ENCODE peak calls at places on chromosomes 6 and 20, in five cellular contexts. C is IMR-90, R is SK-N-SH, N is K562, P is GM12878. Z is an unnamed sample.

GRCh38 chr20:37475258-37475657 is 45.8 kb upstream of the NNAT start:
- DNase-seq in C (no peak), R (no peak), N (no peak), P (no peak), Z (no peak)

GRCh38 chr6:167770291-167770955 is 56.3 kb upstream of the AFDN start:
- DNase-seq in C (no peak), R (no peak), N (no peak), P (no peak), Z (no peak)

GRCh38 chr20:53517146-53517545 is 76.5 kb downstream of the ZNF217 start:
- DNase-seq in C (peak), R (no peak), N (peak), P (no peak), Z (no peak)

GRCh38 chr6:147222160-147222838 is 18.1 kb downstream of the STXBP5 start:
- DNase-seq in C (peak), R (no peak), N (peak), P (no peak), Z (peak)

GRCh38 chr20:63029358-63030121 is 22.8 kb upstream of the BHLHE23 start:
- DNase-seq in C (no peak), R (no peak), N (no peak), P (no peak), Z (no peak)

GRCh38 chr20:4099905-4100675 is 84.7 kb upstream of the RNF24 start:
- DNase-seq in C (peak), R (no peak), N (no peak), P (no peak), Z (no peak)

GRCh38 chr20:24693466-24694156 is 224.2 kb downstream of the SYNDIG1 start:
- DNase-seq in C (no peak), R (peak), N (no peak), P (no peak), Z (no peak)

GRCh38 chr20:45104786-45105185 is 3.9 kb upstream of the KCNS1 start:
- DNase-seq in C (peak), R (no peak), N (no peak), P (no peak), Z (no peak)

GRCh38 chr6:166418691-166419143 is 36.0 kb upstream of the MPC1 start:
- DNase-seq in C (no peak), R (no peak), N (no peak), P (no peak), Z (no peak)

GRCh38 chr6:77089776-77090175 is 373.5 kb downstream of the HTR1B start:
- DNase-seq in C (peak), R (no peak), N (no peak), P (no peak), Z (no peak)

GRCh38 chr6:79810153-79810806 is 137.1 kb downstream of the ELOVL4 start:
- DNase-seq in C (no peak), R (peak), N (no peak), P (no peak), Z (no peak)

GRCh38 chr6:168198302-168199180 is 119.5 kb upstream of the FRMD1 start:
- DNase-seq in C (no peak), R (no peak), N (no peak), P (no peak), Z (no peak)

GRCh38 chr20:51372966-51373365 is 169.6 kb downstream of the NFATC2 start:
- DNase-seq in C (no peak), R (no peak), N (no peak), P (no peak), Z (no peak)

GRCh38 chr6:2448826-2449571 is 203.6 kb upstream of the GMDS start:
- DNase-seq in C (peak), R (peak), N (peak), P (no peak), Z (peak)

GRCh38 chr6:56652994-56653393 is 10.3 kb upstream of the DST start:
- DNase-seq in C (peak), R (no peak), N (no peak), P (no peak), Z (peak)

GRCh38 chr6:33314515-33314942 is 651 bp upstream of the TAPBP start:
- DNase-seq in C (peak), R (peak), N (peak), P (no peak), Z (peak)

GRCh38 chr6:56911847-56912246 is 43.1 kb upstream of the BEND6 start:
- DNase-seq in C (peak), R (no peak), N (no peak), P (no peak), Z (no peak)

GRCh38 chr6:56984884-56985283 is 30.0 kb downstream of the BEND6 start:
- DNase-seq in C (no peak), R (no peak), N (no peak), P (no peak), Z (no peak)

GRCh38 chr6:135260612-135261011 is 79.5 kb downstream of the MYB start:
- DNase-seq in C (no peak), R (no peak), N (no peak), P (no peak), Z (no peak)

GRCh38 chr6:116877743-116878142 is 701 bp downstream of the RFX6 start:
- DNase-seq in C (no peak), R (peak), N (no peak), P (no peak), Z (no peak)

GRCh38 chr6:21082091-21082490 is 511.5 kb upstream of the SOX4 start:
- DNase-seq in C (no peak), R (no peak), N (no peak), P (no peak), Z (no peak)

GRCh38 chr6:125480571-125480970 is 178.8 kb upstream of the HDDC2 start:
- DNase-seq in C (no peak), R (no peak), N (no peak), P (no peak), Z (no peak)

GRCh38 chr6:37648465-37649330 is 49.0 kb downstream of the MDGA1 start:
- DNase-seq in C (no peak), R (no peak), N (peak), P (no peak), Z (no peak)

DNA sequence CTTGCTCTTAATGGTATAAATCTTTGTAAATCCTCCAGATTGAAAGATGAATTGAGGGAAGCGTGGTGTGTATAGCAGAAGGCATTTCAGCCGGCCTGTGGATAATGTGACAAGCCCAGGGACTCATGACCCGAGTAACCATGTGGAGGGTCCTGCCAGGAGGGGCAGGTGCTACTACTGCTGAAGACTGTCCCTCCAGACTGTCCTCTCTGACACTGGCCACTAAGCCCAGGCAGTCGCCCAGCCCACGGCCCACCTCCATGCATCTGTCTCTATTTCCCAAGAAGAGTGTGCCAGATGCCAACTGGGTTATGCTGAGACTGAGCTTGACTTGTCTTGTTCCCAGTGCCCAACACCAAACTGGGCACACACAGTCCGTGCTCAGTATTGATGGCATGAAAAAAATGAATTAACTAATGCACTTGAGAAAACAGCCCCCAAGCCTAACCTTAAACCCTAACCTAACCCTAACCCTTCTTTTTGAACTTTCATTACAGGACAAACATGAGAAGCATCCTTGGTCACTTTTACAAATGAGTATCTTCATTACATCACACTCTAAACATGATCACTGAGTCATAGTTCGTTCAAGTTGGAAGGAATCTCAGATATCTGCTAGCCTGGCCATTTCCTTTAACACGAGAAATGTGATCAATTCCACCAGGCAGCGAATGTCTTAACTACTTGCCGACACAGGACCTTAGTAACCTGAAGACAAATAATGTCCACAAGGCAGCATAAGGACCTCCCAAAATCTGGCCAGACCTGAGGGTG is 182.2 kb upstream of the RREB1 start:
- DNase-seq in C (peak), R (no peak), N (no peak), P (no peak), Z (no peak)
- TF ChIP-seq SMC3 in C (no peak), R (no peak), N (no peak), P (no peak), Z (no peak)

GRCh38 chr6:14571728-14572127 is 454.2 kb downstream of the CD83 start:
- DNase-seq in C (no peak), R (no peak), N (no peak), P (no peak), Z (no peak)
- TF ChIP-seq SMC3 in C (no peak), R (no peak), N (no peak), P (no peak), Z (no peak)

DNA sequence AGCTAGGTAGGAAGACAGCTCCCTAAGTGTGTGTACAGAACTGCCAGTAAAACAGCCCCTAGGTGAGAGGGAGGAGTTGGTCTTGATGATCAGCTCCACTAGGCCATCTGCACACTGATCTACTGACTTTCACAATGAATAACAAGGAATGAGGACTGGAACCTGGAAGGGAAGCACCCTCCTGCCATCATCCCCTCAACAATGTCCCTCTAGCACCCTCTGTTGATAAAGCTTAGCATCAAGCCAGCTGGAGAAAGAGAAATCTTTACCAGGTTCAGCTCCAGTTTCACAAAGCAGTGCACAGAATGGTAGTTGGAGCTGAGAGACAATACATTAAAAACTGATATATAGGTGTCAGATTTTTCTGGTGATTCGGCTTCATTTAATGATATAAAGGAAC is 57.2 kb upstream of the IRAK1BP1 start:
- DNase-seq in C (peak), R (peak), N (peak), P (no peak), Z (peak)
- TF ChIP-seq SMC3 in C (peak), R (peak), N (no peak), P (peak), Z (peak)

GRCh38 chr6:130070306-130070705 is 51.9 kb downstream of the L3MBTL3 start:
- DNase-seq in C (no peak), R (no peak), N (no peak), P (no peak), Z (no peak)

GRCh38 chr6:130065616-130066015 is 47.2 kb downstream of the L3MBTL3 start:
- DNase-seq in C (peak), R (no peak), N (no peak), P (no peak), Z (no peak)

GRCh38 chr6:130075879-130076278 is 57.5 kb downstream of the L3MBTL3 start:
- DNase-seq in C (peak), R (no peak), N (no peak), P (no peak), Z (no peak)

GRCh38 chr6:130069471-130069870 is 51.1 kb downstream of the L3MBTL3 start:
- DNase-seq in C (no peak), R (no peak), N (no peak), P (no peak), Z (no peak)

DNA sequence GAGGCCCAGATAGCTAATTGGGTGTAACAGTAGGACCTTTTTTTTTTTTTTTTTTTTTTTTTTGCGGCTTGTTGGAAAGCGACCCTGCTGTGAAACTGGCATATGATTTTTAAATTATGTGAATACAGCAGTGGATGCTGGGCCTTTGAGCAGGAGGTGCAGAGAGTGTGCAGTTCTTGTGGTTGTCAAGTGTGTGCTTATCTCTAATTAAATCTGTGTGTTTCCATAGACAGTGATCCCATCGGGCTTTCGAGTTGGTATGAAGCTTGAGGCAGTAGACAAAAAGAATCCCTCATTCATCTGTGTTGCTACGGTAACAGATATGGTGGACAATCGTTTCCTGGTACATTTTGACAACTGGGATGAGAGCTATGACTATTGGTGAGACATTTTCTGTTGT is 52.4 kb downstream of the L3MBTL3 start:
- DNase-seq in C (no peak), R (peak), N (no peak), P (no peak), Z (no peak)
- TF ChIP-seq SMC3 in C (no peak), R (no peak), N (no peak), P (no peak), Z (no peak)

GRCh38 chr20:47362361-47363219 is 6.1 kb upstream of the ZMYND8 start:
- DNase-seq in C (no peak), R (no peak), N (no peak), P (no peak), Z (no peak)
- TF ChIP-seq SMC3 in C (no peak), R (no peak), N (no peak), P (no peak), Z (no peak)

DNA sequence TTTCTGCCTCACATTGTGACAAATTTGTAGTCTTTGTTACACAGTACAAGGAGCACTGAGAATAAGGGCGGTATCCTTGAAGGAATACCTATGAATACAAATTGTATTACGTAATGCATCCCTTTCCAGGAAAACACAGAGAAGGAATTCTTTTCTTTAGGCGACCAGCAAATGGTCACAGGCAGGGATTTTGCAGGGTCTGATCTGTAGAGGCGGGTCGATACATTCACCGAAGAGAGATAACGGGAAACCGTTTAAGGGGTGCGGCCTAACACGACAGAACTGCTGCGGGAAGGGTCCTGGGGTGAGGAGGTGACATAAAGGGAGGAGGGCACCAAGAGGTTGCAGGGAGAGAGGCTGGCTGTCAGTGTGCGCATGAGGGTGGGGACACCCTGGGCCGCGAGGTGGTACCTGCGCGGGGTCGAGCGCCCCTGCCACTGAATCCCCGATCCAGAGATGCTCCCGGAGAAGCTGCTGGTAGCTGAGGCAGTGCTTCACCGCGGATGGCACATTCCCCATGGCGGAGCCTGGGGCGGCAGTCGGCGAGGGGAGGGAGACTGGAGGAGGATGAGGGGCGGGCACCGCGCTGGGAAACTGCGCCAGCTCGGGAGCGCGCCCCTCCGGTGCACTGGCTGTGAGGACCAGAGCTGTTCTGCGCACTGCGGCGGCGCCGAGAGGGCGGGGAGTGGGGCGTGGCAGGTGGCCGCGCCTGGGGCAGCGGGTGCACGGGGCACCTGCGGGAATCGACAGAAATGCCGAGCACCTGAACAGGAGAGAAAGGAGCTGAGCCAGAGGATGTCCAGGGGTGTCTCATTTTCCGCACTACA is at the start of gene HMGCLL1:
- DNase-seq in C (no peak), R (peak), N (no peak), P (no peak), Z (peak)
- TF ChIP-seq SMC3 in C (no peak), R (no peak), N (no peak), P (no peak), Z (no peak)

GRCh38 chr20:17568045-17568788 is 1.7 kb upstream of the DSTN start:
- DNase-seq in C (no peak), R (no peak), N (no peak), P (no peak), Z (no peak)

GRCh38 chr20:17571153-17571527 is 1.3 kb downstream of the DSTN start:
- DNase-seq in C (no peak), R (no peak), N (no peak), P (no peak), Z (no peak)

GRCh38 chr20:17570347-17571152 is 675 bp downstream of the DSTN start:
- DNase-seq in C (peak), R (peak), N (peak), P (no peak), Z (no peak)

GRCh38 chr20:17569616-17570346 is at the start of gene DSTN:
- DNase-seq in C (peak), R (peak), N (peak), P (peak), Z (peak)

GRCh38 chr20:17568972-17569471 is 853 bp upstream of the DSTN start:
- DNase-seq in C (peak), R (peak), N (peak), P (no peak), Z (peak)
- TF ChIP-seq SMC3 in C (no peak), R (no peak), N (no peak), P (no peak), Z (peak)

GRCh38 chr6:35042451-35042850 is 98.7 kb downstream of the TCP11 start:
- DNase-seq in C (no peak), R (no peak), N (no peak), P (no peak), Z (no peak)

GRCh38 chr6:35043381-35043780 is 97.8 kb downstream of the TCP11 start:
- DNase-seq in C (no peak), R (no peak), N (no peak), P (no peak), Z (no peak)

GRCh38 chr6:35044771-35045275 is 96.3 kb downstream of the TCP11 start:
- DNase-seq in C (no peak), R (peak), N (no peak), P (no peak), Z (no peak)

GRCh38 chr6:35046098-35046497 is 95.0 kb downstream of the TCP11 start:
- DNase-seq in C (no peak), R (no peak), N (no peak), P (no peak), Z (no peak)

GRCh38 chr6:35044145-35044745 is 96.9 kb downstream of the TCP11 start:
- DNase-seq in C (no peak), R (no peak), N (no peak), P (no peak), Z (no peak)
- TF ChIP-seq SMC3 in C (no peak), R (no peak), N (no peak), P (no peak), Z (no peak)

GRCh38 chr6:44468835-44469234 is 81.3 kb downstream of the CDC5L start:
- DNase-seq in C (no peak), R (no peak), N (no peak), P (no peak), Z (no peak)

GRCh38 chr6:44470746-44471145 is 83.2 kb downstream of the CDC5L start:
- DNase-seq in C (no peak), R (no peak), N (no peak), P (no peak), Z (no peak)

GRCh38 chr6:44471271-44471981 is 83.9 kb downstream of the CDC5L start:
- DNase-seq in C (no peak), R (no peak), N (peak), P (no peak), Z (no peak)

GRCh38 chr6:44472250-44472945 is 84.9 kb downstream of the CDC5L start:
- DNase-seq in C (no peak), R (no peak), N (peak), P (no peak), Z (no peak)

DNA sequence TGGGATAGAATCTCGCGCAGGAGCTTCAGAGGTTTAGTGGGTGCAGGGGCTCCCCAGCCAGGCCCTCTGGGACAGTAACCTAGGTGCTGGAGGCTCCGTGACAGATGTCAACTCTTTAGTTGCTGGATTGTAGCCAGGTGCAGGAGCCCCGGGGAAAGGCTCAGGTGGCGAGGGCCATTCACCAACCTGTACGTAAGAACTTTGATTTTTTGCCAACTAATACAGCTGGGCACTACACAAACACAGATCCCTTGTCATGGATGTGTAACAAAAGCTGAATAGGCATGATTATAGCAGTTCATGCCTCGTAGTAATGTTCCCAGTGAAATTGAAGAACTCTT is 82.6 kb downstream of the CDC5L start:
- DNase-seq in C (no peak), R (no peak), N (no peak), P (no peak), Z (no peak)
- TF ChIP-seq SMC3 in C (no peak), R (no peak), N (no peak), P (no peak), Z (no peak)

GRCh38 chr6:53616450-53617357 is 48.9 kb downstream of the KLHL31 start:
- DNase-seq in C (no peak), R (no peak), N (no peak), P (no peak), Z (peak)
- TF ChIP-seq SMC3 in C (no peak), R (no peak), N (no peak), P (no peak), Z (no peak)